ENCODE peak calls at places on chromosomes 6 and 20, in ten cellular contexts. One of them, this sample, is unnamed.

GRCh38 chr6:149503858-149504257 is 19.0 kb upstream of the ZC3H12D start:
- DNase-seq in CD4-positive, alpha-beta T cell: no peak
- DNase-seq in MM.1S: no peak
- DNase-seq in DND-41: no peak
- DNase-seq in germinal center: no peak
- DNase-seq in tibial artery: no peak
- DNase-seq in T-cell: no peak
- DNase-seq in progenitor cell of endocrine pancreas: no peak
- DNase-seq in mesenteric fat pad: no peak
- DNase-seq in stimulated activated CD4-positive, alpha-beta T cell treated with anti-CD3 and anti-CD28 coated beads, TNF-alpha, amount 100 ng/mL, for 48 hours: no peak
- DNase-seq in this sample: no peak

GRCh38 chr6:4647414-4648365 is 128.5 kb upstream of the CDYL start:
- DNase-seq in tibial artery: peak; percentile 74
- DNase-seq in T-cell: no peak
- DNase-seq in germinal center: no peak
- DNase-seq in stimulated activated CD4-positive, alpha-beta T cell treated with anti-CD3 and anti-CD28 coated beads, TNF-alpha, amount 100 ng/mL, for 48 hours: no peak
- DNase-seq in progenitor cell of endocrine pancreas: peak; percentile 61
- DNase-seq in mesenteric fat pad: no peak
- DNase-seq in DND-41: peak; percentile 58
- DNase-seq in MM.1S: peak; percentile 20
- DNase-seq in CD4-positive, alpha-beta T cell: no peak
- DNase-seq in this sample: no peak

GRCh38 chr20:6081236-6081635 is 27.4 kb upstream of the LRRN4 start:
- DNase-seq in mesenteric fat pad: no peak
- DNase-seq in DND-41: no peak
- DNase-seq in CD4-positive, alpha-beta T cell: no peak
- DNase-seq in germinal center: no peak
- DNase-seq in progenitor cell of endocrine pancreas: no peak
- DNase-seq in MM.1S: no peak
- DNase-seq in T-cell: no peak
- DNase-seq in stimulated activated CD4-positive, alpha-beta T cell treated with anti-CD3 and anti-CD28 coated beads, TNF-alpha, amount 100 ng/mL, for 48 hours: no peak
- DNase-seq in tibial artery: no peak
- DNase-seq in this sample: no peak

GRCh38 chr6:96391776-96392175 is 129.8 kb upstream of the UFL1 start:
- DNase-seq in DND-41: peak; percentile 7
- DNase-seq in stimulated activated CD4-positive, alpha-beta T cell treated with anti-CD3 and anti-CD28 coated beads, TNF-alpha, amount 100 ng/mL, for 48 hours: no peak
- DNase-seq in MM.1S: peak; percentile 10
- DNase-seq in T-cell: no peak
- DNase-seq in germinal center: no peak
- DNase-seq in mesenteric fat pad: no peak
- DNase-seq in tibial artery: no peak
- DNase-seq in progenitor cell of endocrine pancreas: no peak
- DNase-seq in CD4-positive, alpha-beta T cell: no peak
- DNase-seq in this sample: no peak

GRCh38 chr20:43681991-43682410 is 15.1 kb downstream of the MYBL2 start:
- DNase-seq in CD4-positive, alpha-beta T cell: no peak
- DNase-seq in mesenteric fat pad: no peak
- DNase-seq in DND-41: no peak
- DNase-seq in stimulated activated CD4-positive, alpha-beta T cell treated with anti-CD3 and anti-CD28 coated beads, TNF-alpha, amount 100 ng/mL, for 48 hours: no peak
- DNase-seq in germinal center: peak; percentile 79
- DNase-seq in progenitor cell of endocrine pancreas: no peak
- DNase-seq in T-cell: no peak
- DNase-seq in tibial artery: no peak
- DNase-seq in MM.1S: peak; percentile 99
- DNase-seq in this sample: peak; percentile 93

GRCh38 chr20:41786158-41786557 is 168.0 kb upstream of the CHD6 start:
- DNase-seq in stimulated activated CD4-positive, alpha-beta T cell treated with anti-CD3 and anti-CD28 coated beads, TNF-alpha, amount 100 ng/mL, for 48 hours: no peak
- DNase-seq in MM.1S: peak; percentile 39
- DNase-seq in mesenteric fat pad: no peak
- DNase-seq in germinal center: no peak
- DNase-seq in tibial artery: no peak
- DNase-seq in progenitor cell of endocrine pancreas: no peak
- DNase-seq in DND-41: no peak
- DNase-seq in T-cell: no peak
- DNase-seq in CD4-positive, alpha-beta T cell: no peak
- DNase-seq in this sample: no peak

GRCh38 chr6:168049681-168050224 is 29.3 kb downstream of the FRMD1 start:
- DNase-seq in MM.1S: no peak
- DNase-seq in stimulated activated CD4-positive, alpha-beta T cell treated with anti-CD3 and anti-CD28 coated beads, TNF-alpha, amount 100 ng/mL, for 48 hours: no peak
- DNase-seq in germinal center: no peak
- DNase-seq in DND-41: no peak
- DNase-seq in progenitor cell of endocrine pancreas: no peak
- DNase-seq in tibial artery: no peak
- DNase-seq in CD4-positive, alpha-beta T cell: no peak
- DNase-seq in T-cell: no peak
- DNase-seq in mesenteric fat pad: no peak
- DNase-seq in this sample: no peak

GRCh38 chr6:125821825-125822281 is 31.1 kb downstream of the NCOA7 start:
- DNase-seq in mesenteric fat pad: no peak
- DNase-seq in MM.1S: no peak
- DNase-seq in germinal center: no peak
- DNase-seq in tibial artery: no peak
- DNase-seq in CD4-positive, alpha-beta T cell: no peak
- DNase-seq in DND-41: no peak
- DNase-seq in progenitor cell of endocrine pancreas: no peak
- DNase-seq in stimulated activated CD4-positive, alpha-beta T cell treated with anti-CD3 and anti-CD28 coated beads, TNF-alpha, amount 100 ng/mL, for 48 hours: no peak
- DNase-seq in T-cell: no peak
- DNase-seq in this sample: no peak

GRCh38 chr6:110628330-110628729 is 151.9 kb upstream of the SLC22A16 start:
- DNase-seq in tibial artery: no peak
- DNase-seq in mesenteric fat pad: no peak
- DNase-seq in progenitor cell of endocrine pancreas: no peak
- DNase-seq in CD4-positive, alpha-beta T cell: no peak
- DNase-seq in T-cell: no peak
- DNase-seq in stimulated activated CD4-positive, alpha-beta T cell treated with anti-CD3 and anti-CD28 coated beads, TNF-alpha, amount 100 ng/mL, for 48 hours: no peak
- DNase-seq in germinal center: no peak
- DNase-seq in DND-41: no peak
- DNase-seq in MM.1S: no peak
- DNase-seq in this sample: no peak

GRCh38 chr6:72272958-72273357 is 348.9 kb upstream of the KCNQ5 start:
- DNase-seq in T-cell: no peak
- DNase-seq in germinal center: no peak
- DNase-seq in CD4-positive, alpha-beta T cell: no peak
- DNase-seq in DND-41: no peak
- DNase-seq in stimulated activated CD4-positive, alpha-beta T cell treated with anti-CD3 and anti-CD28 coated beads, TNF-alpha, amount 100 ng/mL, for 48 hours: no peak
- DNase-seq in tibial artery: no peak
- DNase-seq in progenitor cell of endocrine pancreas: no peak
- DNase-seq in MM.1S: no peak
- DNase-seq in mesenteric fat pad: no peak
- DNase-seq in this sample: no peak

GRCh38 chr20:35680464-35681183 is 15.9 kb upstream of the CPNE1 start:
- DNase-seq in CD4-positive, alpha-beta T cell: no peak
- DNase-seq in stimulated activated CD4-positive, alpha-beta T cell treated with anti-CD3 and anti-CD28 coated beads, TNF-alpha, amount 100 ng/mL, for 48 hours: no peak
- DNase-seq in MM.1S: no peak
- DNase-seq in mesenteric fat pad: no peak
- DNase-seq in germinal center: peak; percentile 23
- DNase-seq in progenitor cell of endocrine pancreas: no peak
- DNase-seq in T-cell: no peak
- DNase-seq in tibial artery: no peak
- DNase-seq in DND-41: no peak
- DNase-seq in this sample: no peak

GRCh38 chr6:2744778-2745177 is 5.9 kb downstream of the MYLK4 start:
- DNase-seq in CD4-positive, alpha-beta T cell: no peak
- DNase-seq in tibial artery: no peak
- DNase-seq in progenitor cell of endocrine pancreas: no peak
- DNase-seq in T-cell: no peak
- DNase-seq in DND-41: no peak
- DNase-seq in MM.1S: no peak
- DNase-seq in mesenteric fat pad: no peak
- DNase-seq in germinal center: no peak
- DNase-seq in stimulated activated CD4-positive, alpha-beta T cell treated with anti-CD3 and anti-CD28 coated beads, TNF-alpha, amount 100 ng/mL, for 48 hours: no peak
- DNase-seq in this sample: no peak

GRCh38 chr6:41546866-41547798 is 951 bp downstream of the FOXP4 start:
- DNase-seq in tibial artery: peak; percentile 34
- DNase-seq in progenitor cell of endocrine pancreas: no peak
- DNase-seq in mesenteric fat pad: no peak
- DNase-seq in MM.1S: peak; percentile 33
- DNase-seq in germinal center: no peak
- DNase-seq in stimulated activated CD4-positive, alpha-beta T cell treated with anti-CD3 and anti-CD28 coated beads, TNF-alpha, amount 100 ng/mL, for 48 hours: no peak
- DNase-seq in DND-41: peak; percentile 40
- DNase-seq in T-cell: no peak
- DNase-seq in CD4-positive, alpha-beta T cell: no peak
- DNase-seq in this sample: peak; percentile 52

GRCh38 chr6:158619922-158620801 is 24.4 kb downstream of the DYNLT1 start:
- DNase-seq in tibial artery: no peak
- DNase-seq in germinal center: no peak
- DNase-seq in MM.1S: no peak
- DNase-seq in T-cell: no peak
- DNase-seq in DND-41: no peak
- DNase-seq in progenitor cell of endocrine pancreas: no peak
- DNase-seq in stimulated activated CD4-positive, alpha-beta T cell treated with anti-CD3 and anti-CD28 coated beads, TNF-alpha, amount 100 ng/mL, for 48 hours: no peak
- DNase-seq in CD4-positive, alpha-beta T cell: no peak
- DNase-seq in mesenteric fat pad: peak; percentile 65
- DNase-seq in this sample: no peak

GRCh38 chr6:19737968-19738367 is 99.2 kb upstream of the ID4 start:
- DNase-seq in mesenteric fat pad: no peak
- DNase-seq in germinal center: no peak
- DNase-seq in MM.1S: no peak
- DNase-seq in CD4-positive, alpha-beta T cell: no peak
- DNase-seq in DND-41: no peak
- DNase-seq in stimulated activated CD4-positive, alpha-beta T cell treated with anti-CD3 and anti-CD28 coated beads, TNF-alpha, amount 100 ng/mL, for 48 hours: no peak
- DNase-seq in tibial artery: no peak
- DNase-seq in progenitor cell of endocrine pancreas: no peak
- DNase-seq in T-cell: no peak
- DNase-seq in this sample: no peak

GRCh38 chr20:3199976-3200755 is 4.3 kb downstream of the DDRGK1 start:
- DNase-seq in tibial artery: no peak
- DNase-seq in mesenteric fat pad: no peak
- DNase-seq in DND-41: no peak
- DNase-seq in progenitor cell of endocrine pancreas: no peak
- DNase-seq in stimulated activated CD4-positive, alpha-beta T cell treated with anti-CD3 and anti-CD28 coated beads, TNF-alpha, amount 100 ng/mL, for 48 hours: no peak
- DNase-seq in T-cell: no peak
- DNase-seq in MM.1S: no peak
- DNase-seq in CD4-positive, alpha-beta T cell: no peak
- DNase-seq in germinal center: no peak
- DNase-seq in this sample: no peak

GRCh38 chr6:27890351-27891299 is 21.6 kb downstream of the OR2B2 start:
- DNase-seq in progenitor cell of endocrine pancreas: no peak
- DNase-seq in stimulated activated CD4-positive, alpha-beta T cell treated with anti-CD3 and anti-CD28 coated beads, TNF-alpha, amount 100 ng/mL, for 48 hours: no peak
- DNase-seq in germinal center: peak; percentile 82
- DNase-seq in T-cell: peak; percentile 61
- DNase-seq in CD4-positive, alpha-beta T cell: peak; percentile 60
- DNase-seq in DND-41: peak; percentile 92
- DNase-seq in MM.1S: peak; percentile 97
- DNase-seq in mesenteric fat pad: no peak
- DNase-seq in tibial artery: no peak
- DNase-seq in this sample: peak; percentile 86

GRCh38 chr20:48026981-48027592 is 241.8 kb upstream of the SULF2 start:
- DNase-seq in progenitor cell of endocrine pancreas: no peak
- DNase-seq in MM.1S: no peak
- DNase-seq in DND-41: peak; percentile 76
- DNase-seq in germinal center: no peak
- DNase-seq in CD4-positive, alpha-beta T cell: no peak
- DNase-seq in T-cell: no peak
- DNase-seq in tibial artery: no peak
- DNase-seq in mesenteric fat pad: peak; percentile 68
- DNase-seq in stimulated activated CD4-positive, alpha-beta T cell treated with anti-CD3 and anti-CD28 coated beads, TNF-alpha, amount 100 ng/mL, for 48 hours: no peak
- DNase-seq in this sample: no peak

GRCh38 chr20:57130160-57130772 is 136.2 kb downstream of the BMP7 start:
- DNase-seq in mesenteric fat pad: no peak
- DNase-seq in germinal center: no peak
- DNase-seq in progenitor cell of endocrine pancreas: no peak
- DNase-seq in tibial artery: no peak
- DNase-seq in T-cell: no peak
- DNase-seq in MM.1S: no peak
- DNase-seq in stimulated activated CD4-positive, alpha-beta T cell treated with anti-CD3 and anti-CD28 coated beads, TNF-alpha, amount 100 ng/mL, for 48 hours: no peak
- DNase-seq in DND-41: no peak
- DNase-seq in CD4-positive, alpha-beta T cell: no peak
- DNase-seq in this sample: no peak

GRCh38 chr6:155078331-155078745 is 83.2 kb downstream of the TIAM2 start:
- DNase-seq in CD4-positive, alpha-beta T cell: no peak
- DNase-seq in stimulated activated CD4-positive, alpha-beta T cell treated with anti-CD3 and anti-CD28 coated beads, TNF-alpha, amount 100 ng/mL, for 48 hours: no peak
- DNase-seq in mesenteric fat pad: no peak
- DNase-seq in germinal center: no peak
- DNase-seq in DND-41: no peak
- DNase-seq in tibial artery: no peak
- DNase-seq in T-cell: no peak
- DNase-seq in MM.1S: no peak
- DNase-seq in progenitor cell of endocrine pancreas: no peak
- DNase-seq in this sample: no peak

GRCh38 chr6:25217275-25217674 is 61.9 kb upstream of the CARMIL1 start:
- DNase-seq in progenitor cell of endocrine pancreas: no peak
- DNase-seq in DND-41: no peak
- DNase-seq in mesenteric fat pad: no peak
- DNase-seq in germinal center: no peak
- DNase-seq in MM.1S: no peak
- DNase-seq in tibial artery: no peak
- DNase-seq in stimulated activated CD4-positive, alpha-beta T cell treated with anti-CD3 and anti-CD28 coated beads, TNF-alpha, amount 100 ng/mL, for 48 hours: no peak
- DNase-seq in CD4-positive, alpha-beta T cell: no peak
- DNase-seq in T-cell: no peak
- DNase-seq in this sample: no peak

GRCh38 chr6:22821664-22822320 is 252.4 kb downstream of the HDGFL1 start:
- DNase-seq in DND-41: no peak
- DNase-seq in mesenteric fat pad: no peak
- DNase-seq in CD4-positive, alpha-beta T cell: no peak
- DNase-seq in T-cell: no peak
- DNase-seq in MM.1S: no peak
- DNase-seq in tibial artery: no peak
- DNase-seq in progenitor cell of endocrine pancreas: no peak
- DNase-seq in stimulated activated CD4-positive, alpha-beta T cell treated with anti-CD3 and anti-CD28 coated beads, TNF-alpha, amount 100 ng/mL, for 48 hours: no peak
- DNase-seq in germinal center: no peak
- DNase-seq in this sample: no peak

GRCh38 chr20:49115565-49115964 is 69.5 kb downstream of the CSE1L start:
- DNase-seq in stimulated activated CD4-positive, alpha-beta T cell treated with anti-CD3 and anti-CD28 coated beads, TNF-alpha, amount 100 ng/mL, for 48 hours: no peak
- DNase-seq in tibial artery: no peak
- DNase-seq in DND-41: no peak
- DNase-seq in progenitor cell of endocrine pancreas: no peak
- DNase-seq in MM.1S: no peak
- DNase-seq in germinal center: no peak
- DNase-seq in T-cell: no peak
- DNase-seq in CD4-positive, alpha-beta T cell: no peak
- DNase-seq in mesenteric fat pad: no peak
- DNase-seq in this sample: no peak

GRCh38 chr6:40328376-40328987 is 258.7 kb downstream of the LRFN2 start:
- DNase-seq in germinal center: peak; percentile 43
- DNase-seq in CD4-positive, alpha-beta T cell: peak; percentile 44
- DNase-seq in tibial artery: no peak
- DNase-seq in T-cell: no peak
- DNase-seq in stimulated activated CD4-positive, alpha-beta T cell treated with anti-CD3 and anti-CD28 coated beads, TNF-alpha, amount 100 ng/mL, for 48 hours: peak; percentile 19
- DNase-seq in DND-41: peak; percentile 50
- DNase-seq in progenitor cell of endocrine pancreas: peak; percentile 49
- DNase-seq in MM.1S: peak; percentile 35
- DNase-seq in mesenteric fat pad: peak; percentile 55
- DNase-seq in this sample: no peak

GRCh38 chr6:26502169-26502568 is 2.1 kb downstream of the BTN1A1 start:
- DNase-seq in tibial artery: no peak
- DNase-seq in CD4-positive, alpha-beta T cell: no peak
- DNase-seq in stimulated activated CD4-positive, alpha-beta T cell treated with anti-CD3 and anti-CD28 coated beads, TNF-alpha, amount 100 ng/mL, for 48 hours: no peak
- DNase-seq in germinal center: peak; percentile 44
- DNase-seq in MM.1S: no peak
- DNase-seq in mesenteric fat pad: no peak
- DNase-seq in DND-41: no peak
- DNase-seq in progenitor cell of endocrine pancreas: no peak
- DNase-seq in T-cell: no peak
- DNase-seq in this sample: no peak

GRCh38 chr20:38873050-38873581 is 53.1 kb upstream of the FAM83D start:
- DNase-seq in progenitor cell of endocrine pancreas: no peak
- DNase-seq in stimulated activated CD4-positive, alpha-beta T cell treated with anti-CD3 and anti-CD28 coated beads, TNF-alpha, amount 100 ng/mL, for 48 hours: peak; percentile 75
- DNase-seq in mesenteric fat pad: peak; percentile 59
- DNase-seq in CD4-positive, alpha-beta T cell: peak; percentile 48
- DNase-seq in germinal center: peak; percentile 60
- DNase-seq in DND-41: peak; percentile 64
- DNase-seq in tibial artery: no peak
- DNase-seq in T-cell: peak; percentile 38
- DNase-seq in MM.1S: peak; percentile 91
- DNase-seq in this sample: peak; percentile 85

GRCh38 chr20:23857954-23858565 is 21.5 kb downstream of the CST5 start:
- DNase-seq in DND-41: no peak
- DNase-seq in T-cell: no peak
- DNase-seq in tibial artery: no peak
- DNase-seq in progenitor cell of endocrine pancreas: no peak
- DNase-seq in CD4-positive, alpha-beta T cell: no peak
- DNase-seq in mesenteric fat pad: no peak
- DNase-seq in germinal center: no peak
- DNase-seq in stimulated activated CD4-positive, alpha-beta T cell treated with anti-CD3 and anti-CD28 coated beads, TNF-alpha, amount 100 ng/mL, for 48 hours: no peak
- DNase-seq in MM.1S: no peak
- DNase-seq in this sample: no peak

GRCh38 chr6:166936079-166936787 is 20.1 kb downstream of the RNASET2 start:
- DNase-seq in MM.1S: no peak
- DNase-seq in CD4-positive, alpha-beta T cell: no peak
- DNase-seq in germinal center: no peak
- DNase-seq in progenitor cell of endocrine pancreas: no peak
- DNase-seq in stimulated activated CD4-positive, alpha-beta T cell treated with anti-CD3 and anti-CD28 coated beads, TNF-alpha, amount 100 ng/mL, for 48 hours: no peak
- DNase-seq in DND-41: peak; percentile 33
- DNase-seq in tibial artery: no peak
- DNase-seq in mesenteric fat pad: peak; percentile 88
- DNase-seq in T-cell: no peak
- DNase-seq in this sample: no peak